ENCODE peak calls at places on chromosome 19, in four cellular contexts. U, I, P and Q are unnamed samples.

GRCh38 chr19:50325310-50326100 is 3.7 kb downstream of the KCNC3 start:
- DNase-seq in U (peak), I (peak), P (peak), Q (peak)

GRCh38 chr19:10655457-10656312 is 1.5 kb downstream of the ILF3 start:
- DNase-seq in I (no peak), P (no peak), U (peak), Q (peak)

GRCh38 chr19:28258794-28259193 is 954.2 kb downstream of the UQCRFS1 start:
- DNase-seq in I (no peak), U (no peak), P (no peak), Q (no peak)

GRCh38 chr19:42553292-42554045 is 25.2 kb upstream of the CEACAM1 start:
- DNase-seq in I (no peak), U (peak), P (no peak), Q (peak)

GRCh38 chr19:46639356-46640061 is 3.5 kb upstream of the GNG8 start:
- DNase-seq in P (no peak), U (peak), I (no peak), Q (peak)

GRCh38 chr19:20664917-20665781 is 3.8 kb upstream of the ZNF626 start:
- DNase-seq in P (no peak), U (peak), I (no peak), Q (peak)

GRCh38 chr19:45076029-45076850 is at the start of gene ZNF296:
- DNase-seq in P (peak), I (no peak), U (no peak), Q (peak)

GRCh38 chr19:13505761-13506549 is at the start of gene CACNA1A:
- DNase-seq in U (peak), I (no peak), P (no peak), Q (peak)

GRCh38 chr19:18291590-18292459 is 10.4 kb upstream of the JUND start:
- DNase-seq in P (peak), I (no peak), U (peak), Q (peak)

GRCh38 chr19:15439821-15440641 is 9.7 kb downstream of the WIZ start:
- DNase-seq in I (no peak), U (no peak), P (no peak), Q (no peak)